ENCODE peak calls at places on chromosomes 13 and 19, in four cellular contexts. K is GM23248, J is IMR-90, N is astrocyte. O is an unnamed sample. For H3K27me3, the result is how much of the 10 kb centered on the place peaks cover.

GRCh38 chr19:57934820-57935665 is at the start of gene ZNF418:
- DNase-seq in K (peak), J (peak), N (peak), O (no peak)

GRCh38 chr13:73088332-73088935 is 29.6 kb downstream of the KLF5 start:
- DNase-seq in K (no peak), J (no peak), N (no peak), O (no peak)

GRCh38 chr19:22617614-22618325 is 16.4 kb upstream of the ZNF492 start:
- DNase-seq in K (no peak), J (no peak), N (no peak), O (no peak)

GRCh38 chr19:4375620-4376228 is 24.6 kb downstream of the SH3GL1 start:
- DNase-seq in K (peak), J (peak), N (peak), O (peak)

GRCh38 chr13:22195726-22196125 is 524.9 kb downstream of the FGF9 start:
- DNase-seq in K (no peak), J (no peak), N (no peak), O (no peak)

GRCh38 chr19:28736528-28736927 is 476.4 kb downstream of the UQCRFS1 start:
- DNase-seq in K (no peak), J (no peak), N (no peak), O (no peak)

GRCh38 chr13:79621449-79621848 is 140.5 kb downstream of the NDFIP2 start:
- DNase-seq in K (no peak), J (no peak), N (no peak), O (no peak)

GRCh38 chr19:54473071-54473941 is at the start of gene CDC42EP5:
- DNase-seq in K (peak), J (peak), N (peak), O (no peak)

GRCh38 chr19:4373601-4374441 is 26.5 kb downstream of the SH3GL1 start:
- DNase-seq in K (peak), J (peak), N (no peak), O (no peak)

GRCh38 chr13:92838786-92839185 is 387.8 kb upstream of the GPC6 start:
- DNase-seq in K (peak), J (peak), N (peak), O (peak)

GRCh38 chr19:31350693-31351211 is 1.5 kb upstream of the TSHZ3 start:
- DNase-seq in K (peak), J (peak), N (peak), O (peak)

GRCh38 chr13:90706631-90707030 is 640.9 kb upstream of the MIR17HG start:
- DNase-seq in K (no peak), J (no peak), N (no peak), O (no peak)

GRCh38 chr13:51697855-51698254 is 106.1 kb downstream of the DHRS12 start:
- DNase-seq in K (no peak), J (peak), N (no peak), O (no peak)

GRCh38 chr13:106570354-106570822 is 2.5 kb upstream of the ARGLU1 start:
- DNase-seq in K (peak), J (peak), N (peak), O (no peak)

GRCh38 chr13:93715866-93716265 is 489.3 kb downstream of the GPC6 start:
- DNase-seq in K (no peak), J (peak), N (no peak), O (peak)

GRCh38 chr19:29525901-29526729 is at the start of gene VSTM2B:
- DNase-seq in K (no peak), J (no peak), N (no peak), O (no peak)

GRCh38 chr13:93169980-93170379 is 56.6 kb upstream of the GPC6 start:
- DNase-seq in K (peak), J (peak), N (peak), O (peak)

GRCh38 chr13:101434486-101434885 is 18.0 kb upstream of the ITGBL1 start:
- DNase-seq in K (no peak), J (no peak), N (peak), O (no peak)

GRCh38 chr13:35894636-35895035 is 236.5 kb downstream of the DCLK1 start:
- DNase-seq in K (peak), J (peak), N (no peak), O (no peak)

GRCh38 chr19:3670796-3671679 is 29.2 kb downstream of the PIP5K1C start:
- DNase-seq in K (peak), J (peak), N (peak), O (no peak)

GRCh38 chr19:13022859-13023636 is 27.8 kb downstream of the NFIX start:
- DNase-seq in K (peak), J (peak), N (peak), O (peak)

GRCh38 chr13:94009696-94010095 is 469.8 kb downstream of the DCT start:
- DNase-seq in K (peak), J (peak), N (peak), O (peak)

GRCh38 chr19:19477705-19478383 is 37.5 kb downstream of the TSSK6 start:
- DNase-seq in K (no peak), J (no peak), N (no peak), O (peak)

GRCh38 chr13:40485611-40486517 is 180.6 kb downstream of the FOXO1 start:
- DNase-seq in K (no peak), J (no peak), N (no peak), O (no peak)

GRCh38 chr19:18889949-18890745 is 5.8 kb downstream of the CERS1 start:
- DNase-seq in K (no peak), J (no peak), N (no peak), O (no peak)

GRCh38 chr13:46831588-46832194 is 34.7 kb upstream of the ESD start:
- DNase-seq in K (peak), J (peak), N (peak), O (peak)

GRCh38 chr19:13774217-13775191 is at the start of gene C19orf53:
- DNase-seq in K (peak), J (peak), N (peak), O (peak)

GRCh38 chr19:38531515-38531914 is 86.2 kb downstream of the MAP4K1 start:
- DNase-seq in K (no peak), J (no peak), N (no peak), O (no peak)

GRCh38 chr13:77494226-77494625 is 41.3 kb upstream of the SCEL start:
- DNase-seq in K (no peak), J (no peak), N (no peak), O (no peak)

GRCh38 chr13:107141767-107142166 is 573.8 kb upstream of the ARGLU1 start:
- DNase-seq in K (no peak), J (no peak), N (no peak), O (no peak)

GRCh38 chr19:48249502-48250014 is 6.2 kb downstream of the CARD8 start:
- DNase-seq in K (no peak), J (no peak), N (no peak), O (no peak)

GRCh38 chr19:51593138-51593890 is 22.2 kb downstream of the ZNF175 start:
- DNase-seq in K (peak), J (no peak), N (no peak), O (no peak)

GRCh38 chr19:18798384-18799352 is 7.6 kb upstream of the COMP start:
- DNase-seq in K (no peak), J (no peak), N (no peak), O (no peak)

GRCh38 chr13:30429235-30429634 is 6.9 kb downstream of the UBE2L5 start:
- DNase-seq in K (no peak), J (no peak), N (no peak), O (no peak)

GRCh38 chr19:38734426-38735256 is 9.6 kb downstream of the CAPN12 start:
- DNase-seq in K (peak), J (no peak), N (no peak), O (peak)

GRCh38 chr13:74767031-74767430 is 632.8 kb upstream of the KLF12 start:
- DNase-seq in K (peak), J (peak), N (peak), O (peak)

GRCh38 chr13:74771964-74772363 is 637.8 kb upstream of the KLF12 start:
- DNase-seq in K (peak), J (peak), N (peak), O (peak)

GRCh38 chr13:74773263-74773662 is 639.1 kb upstream of the KLF12 start:
- DNase-seq in K (peak), J (no peak), N (no peak), O (no peak)

GRCh38 chr13:74768521-74769090 is 634.4 kb upstream of the KLF12 start:
- DNase-seq in K (no peak), J (no peak), N (no peak), O (no peak)

DNA sequence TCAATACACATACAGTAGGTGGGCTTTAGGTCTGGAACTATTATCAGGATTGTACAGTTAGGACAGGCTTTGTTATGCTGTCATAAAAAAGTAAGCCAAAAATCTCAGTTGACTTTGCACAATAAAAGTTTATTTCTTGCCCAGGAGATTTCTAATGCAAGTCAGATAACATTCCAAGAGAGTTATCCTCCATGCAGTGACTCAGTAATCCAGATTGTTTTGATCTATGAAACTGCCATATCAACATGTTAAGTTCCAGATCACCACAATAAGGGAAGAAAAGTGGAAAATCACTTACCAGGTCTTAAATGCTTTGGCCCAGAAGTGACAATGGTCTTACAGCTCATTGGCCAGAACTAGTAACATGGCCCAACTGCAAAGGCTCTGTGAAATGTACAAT is 636.2 kb upstream of the KLF12 start:
- DNase-seq in K (peak), J (peak), N (peak), O (peak)
- H3K4me2 ChIP-seq in K (peak), J (peak), N (peak), O (no peak)

GRCh38 chr19:1750343-1751021 is 2.8 kb upstream of the ONECUT3 start:
- DNase-seq in K (no peak), J (no peak), N (no peak), O (no peak)
- H3K27me3 ChIP-seq in K (half or more), J (half or more), N (under half), O (under half)

GRCh38 chr13:32632343-32632910 is 46.2 kb downstream of the PDS5B start:
- DNase-seq in K (no peak), J (no peak), N (no peak), O (no peak)
- H3K4me2 ChIP-seq in K (no peak), J (no peak), N (no peak), O (no peak)

DNA sequence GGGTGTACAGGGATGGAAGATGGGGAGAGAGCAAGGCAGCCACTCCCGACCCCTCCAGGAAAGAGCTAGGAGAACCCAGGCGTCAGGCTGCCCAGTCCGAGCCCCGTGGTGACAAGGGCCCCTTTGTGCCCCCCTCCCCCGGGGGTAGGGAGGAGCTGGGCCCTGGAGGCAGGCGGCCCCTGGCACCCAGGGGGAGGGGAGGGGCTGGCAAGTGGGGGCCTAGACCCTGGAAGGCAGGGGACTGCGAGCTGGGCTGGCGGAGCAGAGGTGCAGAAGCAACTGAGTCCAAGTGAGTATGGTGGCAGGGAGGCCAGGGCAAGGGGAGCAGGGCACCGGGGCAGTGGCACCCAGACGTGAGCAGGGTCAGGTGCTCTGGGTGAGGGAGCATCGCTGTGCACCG is at the start of gene MAG:
- DNase-seq in K (no peak), J (no peak), N (no peak), O (no peak)
- H3K27me3 ChIP-seq in K (under half), J (under half), N (under half), O (under half)

GRCh38 chr19:49920624-49921363 is 8.2 kb upstream of the ATF5 start:
- DNase-seq in K (no peak), J (no peak), N (no peak), O (no peak)
- H3K4me2 ChIP-seq in K (no peak), J (no peak), N (no peak), O (no peak)

DNA sequence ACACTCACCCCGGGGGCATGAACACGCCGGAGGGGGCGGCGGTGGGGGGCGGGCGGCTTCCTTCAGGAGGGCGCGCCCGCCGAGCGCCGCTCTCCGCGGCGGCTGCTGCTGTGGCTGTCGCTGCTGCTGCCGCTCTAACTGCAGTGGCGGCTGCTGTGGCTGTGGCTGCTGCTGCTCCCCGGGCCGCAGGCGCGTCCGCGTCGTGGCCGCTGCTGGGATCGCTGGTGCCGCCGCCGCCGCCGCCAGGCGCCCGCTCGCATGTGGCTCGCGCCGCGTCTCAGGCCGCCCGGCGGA is at the start of gene BBC3:
- DNase-seq in K (no peak), J (no peak), N (no peak), O (no peak)
- H3K27me3 ChIP-seq in K (under half), J (under half), N (under half), O (under half)

GRCh38 chr19:11356676-11357550 is 1.7 kb downstream of the PLPPR2 start:
- DNase-seq in K (no peak), J (no peak), N (no peak), O (no peak)
- H3K4me2 ChIP-seq in K (no peak), J (no peak), N (peak), O (peak)

DNA sequence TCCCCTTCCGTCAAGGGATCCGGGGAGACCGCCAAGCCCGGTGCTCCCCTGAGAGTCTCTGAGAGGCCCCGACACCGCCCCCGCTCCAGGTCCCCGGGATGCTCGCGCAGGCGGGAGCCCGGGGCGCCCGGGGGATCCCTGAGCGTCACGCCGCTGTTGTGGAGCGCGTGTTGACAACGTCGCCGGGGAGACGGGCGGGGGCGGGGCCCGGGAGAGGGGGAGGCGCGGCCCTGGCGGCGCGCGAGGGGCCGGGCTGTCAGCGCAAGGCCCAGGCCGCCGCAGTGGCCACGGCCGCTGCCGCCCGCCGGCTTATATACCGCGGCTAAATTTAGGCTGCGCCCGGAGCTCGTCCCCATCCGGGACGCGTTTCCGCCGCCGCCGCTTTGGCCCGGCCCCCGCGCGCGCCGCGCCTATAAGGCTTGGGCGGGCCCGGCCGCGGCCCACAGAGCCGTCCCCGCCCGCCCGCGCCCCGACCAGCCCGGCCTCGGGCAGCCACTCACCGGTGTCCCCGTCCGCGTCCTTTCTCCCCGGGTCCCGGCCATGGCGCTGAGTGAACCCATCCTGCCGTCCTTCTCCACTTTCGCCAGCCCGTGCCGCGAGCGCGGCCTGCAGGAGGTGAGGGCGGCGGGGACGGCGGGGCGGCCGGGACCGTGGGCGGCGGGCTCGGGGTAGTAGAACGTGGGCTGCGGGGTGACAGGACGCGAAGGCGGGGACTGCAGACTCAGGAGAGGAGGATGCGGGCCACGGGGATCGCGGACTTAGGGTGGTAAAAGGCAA is at the start of gene KLF2:
- DNase-seq in K (peak), J (peak), N (peak), O (peak)
- H3K27me3 ChIP-seq in K (under half), J (under half), N (under half), O (under half)

GRCh38 chr13:49620170-49620621 is 8.1 kb upstream of the ARL11 start:
- DNase-seq in K (peak), J (no peak), N (no peak), O (no peak)

GRCh38 chr13:49616688-49617065 is 11.6 kb upstream of the ARL11 start:
- DNase-seq in K (no peak), J (no peak), N (no peak), O (no peak)

GRCh38 chr13:49610176-49610575 is 18.1 kb upstream of the ARL11 start:
- DNase-seq in K (no peak), J (no peak), N (no peak), O (no peak)

GRCh38 chr13:49615844-49616687 is 12.2 kb upstream of the ARL11 start:
- DNase-seq in K (peak), J (no peak), N (no peak), O (no peak)
- H3K4me2 ChIP-seq in K (peak), J (no peak), N (no peak), O (no peak)

O was measured in PC-3.